ENCODE peak calls at places on chromosomes 7 and 10, in four cellular contexts. E, G, U and V are unnamed samples.
A peak's percentile ranks its signal among the peaks of the same experiment; 100 is the strongest.

GRCh38 chr10:132388901-132389630 is 7.9 kb upstream of the PWWP2B start:
- DNase-seq in G (no peak), U (no peak), E (no peak), V (no peak)

GRCh38 chr7:138564365-138564764 is 104.3 kb downstream of the TRIM24 start:
- DNase-seq in E (no peak), G (no peak), U (peak; percentile 51), V (no peak)

GRCh38 chr7:39554583-39555140 is 11.5 kb upstream of the YAE1 start:
- DNase-seq in E (no peak), G (no peak), U (no peak), V (no peak)

GRCh38 chr7:136123352-136123751 is 146.2 kb upstream of the MTPN start:
- DNase-seq in U (no peak), E (no peak), G (no peak), V (no peak)

GRCh38 chr10:103861501-103861900 is 6.1 kb upstream of the SH3PXD2A start:
- DNase-seq in U (no peak), G (no peak), E (no peak), V (no peak)

GRCh38 chr7:80736371-80736770 is 97.9 kb downstream of the CD36 start:
- DNase-seq in E (no peak), G (no peak), U (no peak), V (no peak)

GRCh38 chr7:73970801-73971229 is 57.2 kb upstream of the ELN start:
- DNase-seq in U (no peak), G (no peak), E (no peak), V (no peak)

GRCh38 chr10:124296121-124296812 is 122.5 kb downstream of the OAT start:
- DNase-seq in G (no peak), E (peak; percentile 44), U (no peak), V (no peak)

GRCh38 chr7:132130497-132130896 is 445.8 kb downstream of the PLXNA4 start:
- DNase-seq in U (no peak), G (no peak), E (no peak), V (no peak)

GRCh38 chr7:15862016-15862780 is 175.7 kb upstream of the MEOX2 start:
- DNase-seq in U (no peak), G (no peak), E (no peak), V (no peak)

GRCh38 chr7:32059289-32060045 is 10.7 kb downstream of the PDE1C start:
- DNase-seq in E (no peak), G (no peak), U (no peak), V (no peak)

GRCh38 chr7:5666361-5666760 is 115.1 kb downstream of the RNF216 start:
- DNase-seq in E (no peak), U (no peak), G (no peak), V (no peak)

GRCh38 chr7:117780832-117781231 is 92.4 kb downstream of the CTTNBP2 start:
- DNase-seq in G (no peak), E (no peak), U (no peak), V (peak; percentile 62)

GRCh38 chr7:117775826-117776623 is 97.2 kb downstream of the CTTNBP2 start:
- DNase-seq in U (no peak), E (no peak), G (no peak), V (no peak)

GRCh38 chr7:117774943-117775342 is 98.3 kb downstream of the CTTNBP2 start:
- DNase-seq in E (no peak), U (no peak), G (no peak), V (no peak)

GRCh38 chr7:117781707-117782106 is 91.5 kb downstream of the CTTNBP2 start:
- DNase-seq in E (no peak), G (no peak), U (no peak), V (no peak)

GRCh38 chr7:117777335-117778150 is 95.7 kb downstream of the CTTNBP2 start:
- DNase-seq in G (no peak), E (no peak), U (no peak), V (no peak)
- TF ChIP-seq NR2C2 in G (no peak), E (no peak), U (no peak), V (no peak)

GRCh38 chr10:24349379-24350110 is 140.6 kb downstream of the KIAA1217 start:
- DNase-seq in U (no peak), E (no peak), G (no peak), V (no peak)

GRCh38 chr10:24346877-24347505 is 138.1 kb downstream of the KIAA1217 start:
- DNase-seq in U (no peak), E (no peak), G (no peak), V (no peak)

GRCh38 chr10:24351883-24352778 is 143.2 kb downstream of the KIAA1217 start:
- DNase-seq in E (no peak), G (no peak), U (no peak), V (no peak)

GRCh38 chr10:24353319-24353718 is 144.4 kb downstream of the KIAA1217 start:
- DNase-seq in G (no peak), E (no peak), U (no peak), V (no peak)

GRCh38 chr10:24350111-24350921 is 141.4 kb downstream of the KIAA1217 start:
- DNase-seq in G (no peak), E (no peak), U (no peak), V (no peak)
- TF ChIP-seq NR2C2 in G (no peak), E (no peak), U (no peak), V (no peak)

GRCh38 chr10:112899396-112900065 is 50.5 kb upstream of the TCF7L2 start:
- DNase-seq in U (peak; percentile 56), E (no peak), G (no peak), V (no peak)
- TF ChIP-seq NR2C2 in U (no peak), E (no peak), G (no peak), V (no peak)

DNA sequence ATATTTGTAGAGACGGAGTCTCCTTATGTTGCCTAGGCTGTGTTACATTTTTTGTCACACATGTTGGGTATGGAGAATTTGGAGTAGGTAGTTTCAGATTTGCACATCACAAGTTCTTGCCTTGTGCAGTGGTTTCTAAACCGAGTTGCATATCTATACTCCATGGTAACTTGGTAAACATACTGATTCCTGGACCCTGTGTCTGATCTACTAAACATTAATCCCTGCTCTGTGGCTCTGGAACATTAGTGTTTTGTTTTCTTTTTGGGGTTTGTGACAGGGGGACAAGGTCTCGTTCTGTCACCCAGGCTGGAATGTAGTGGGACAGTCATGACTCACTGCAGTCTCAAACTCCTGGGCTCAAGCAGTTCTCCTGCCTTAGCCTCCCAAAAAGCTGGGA is 24.7 kb downstream of the AUTS2 start:
- DNase-seq in G (no peak), U (peak; percentile 4), E (no peak), V (no peak)
- TF ChIP-seq NR2C2 in G (no peak), U (no peak), E (no peak), V (no peak)

GRCh38 chr7:134187893-134188292 is 60.8 kb downstream of the LRGUK start:
- DNase-seq in U (no peak), E (no peak), G (no peak), V (no peak)

GRCh38 chr7:134189559-134189958 is 62.4 kb downstream of the LRGUK start:
- DNase-seq in U (no peak), E (no peak), G (no peak), V (no peak)

GRCh38 chr7:134186801-134187200 is 59.7 kb downstream of the LRGUK start:
- DNase-seq in G (no peak), E (no peak), U (no peak), V (no peak)

GRCh38 chr7:134186022-134186421 is 58.9 kb downstream of the LRGUK start:
- DNase-seq in U (no peak), G (no peak), E (no peak), V (no peak)

GRCh38 chr7:134188311-134188710 is 61.2 kb downstream of the LRGUK start:
- DNase-seq in E (no peak), G (no peak), U (no peak), V (no peak)
- TF ChIP-seq NR2C2 in E (no peak), G (no peak), U (no peak), V (no peak)

GRCh38 chr10:78188459-78188858 is 154.8 kb downstream of the RPS24 start:
- DNase-seq in E (no peak), U (no peak), G (no peak), V (no peak)
- TF ChIP-seq NR2C2 in E (no peak), U (no peak), G (no peak), V (no peak)

GRCh38 chr7:46809886-46810285 is 772.0 kb downstream of the TNS3 start:
- DNase-seq in E (no peak), G (no peak), U (no peak), V (no peak)

GRCh38 chr7:46810986-46811385 is 770.9 kb downstream of the TNS3 start:
- DNase-seq in E (no peak), U (no peak), G (no peak), V (no peak)

GRCh38 chr7:46812047-46812672 is 769.8 kb downstream of the TNS3 start:
- DNase-seq in G (no peak), U (no peak), E (no peak), V (no peak)

GRCh38 chr7:46811529-46811928 is 770.4 kb downstream of the TNS3 start:
- DNase-seq in G (no peak), U (no peak), E (no peak), V (no peak)

GRCh38 chr7:46814516-46815250 is 767.2 kb downstream of the TNS3 start:
- DNase-seq in G (no peak), U (no peak), E (no peak), V (no peak)
- TF ChIP-seq NR2C2 in G (no peak), U (no peak), E (no peak), V (no peak)